ENCODE peak calls at places on chromosomes 11 and 22, in four cellular contexts. One of them, this sample, is unnamed.

GRCh38 chr11:62105611-62106245 is 18.1 kb upstream of the INCENP start:
- DNase-seq in AG04449: no peak
- DNase-seq in GM12865: no peak
- DNase-seq in lower lobe of right lung: no peak
- DNase-seq in this sample: no peak

GRCh38 chr11:18836415-18836814 is 44.8 kb upstream of the PTPN5 start:
- DNase-seq in GM12865: no peak
- DNase-seq in lower lobe of right lung: no peak
- DNase-seq in AG04449: no peak
- DNase-seq in this sample: no peak

GRCh38 chr22:21624120-21624879 is 5.5 kb downstream of the YDJC start:
- DNase-seq in AG04449: no peak
- DNase-seq in lower lobe of right lung: no peak
- DNase-seq in GM12865: no peak
- DNase-seq in this sample: peak

GRCh38 chr11:129728571-129728970 is 87.1 kb upstream of the TMEM45B start:
- DNase-seq in AG04449: no peak
- DNase-seq in GM12865: no peak
- DNase-seq in lower lobe of right lung: no peak
- DNase-seq in this sample: no peak

GRCh38 chr22:25729016-25729415 is 13.0 kb upstream of the MYO18B start:
- DNase-seq in lower lobe of right lung: no peak
- DNase-seq in GM12865: no peak
- DNase-seq in AG04449: no peak
- DNase-seq in this sample: no peak

GRCh38 chr11:105399505-105399904 is 210.4 kb upstream of the GRIA4 start:
- DNase-seq in AG04449: no peak
- DNase-seq in GM12865: no peak
- DNase-seq in lower lobe of right lung: no peak
- DNase-seq in this sample: no peak

GRCh38 chr11:86161373-86162255 is 82.9 kb upstream of the EED start:
- DNase-seq in AG04449: no peak
- DNase-seq in lower lobe of right lung: no peak
- DNase-seq in GM12865: no peak
- DNase-seq in this sample: no peak

GRCh38 chr22:28015056-28015445 is 96.0 kb upstream of the PITPNB start:
- DNase-seq in GM12865: peak
- DNase-seq in AG04449: no peak
- DNase-seq in lower lobe of right lung: peak
- DNase-seq in this sample: no peak

GRCh38 chr22:31820655-31821054 is 66.8 kb downstream of the DEPDC5 start:
- DNase-seq in AG04449: no peak
- DNase-seq in GM12865: no peak
- DNase-seq in lower lobe of right lung: no peak
- DNase-seq in this sample: no peak

GRCh38 chr22:50342651-50343540 is at the start of gene PPP6R2:
- DNase-seq in AG04449: no peak
- DNase-seq in GM12865: peak
- DNase-seq in lower lobe of right lung: peak
- DNase-seq in this sample: peak

GRCh38 chr22:17121235-17122195 is at the start of gene TMEM121B:
- DNase-seq in lower lobe of right lung: peak
- DNase-seq in GM12865: no peak
- DNase-seq in AG04449: no peak
- DNase-seq in this sample: peak

GRCh38 chr22:36726007-36726380 is 22.4 kb upstream of the CACNG2 start:
- DNase-seq in lower lobe of right lung: no peak
- DNase-seq in GM12865: no peak
- DNase-seq in AG04449: no peak
- DNase-seq in this sample: no peak

GRCh38 chr22:24706732-24707476 is 67.6 kb downstream of the PIWIL3 start:
- DNase-seq in lower lobe of right lung: no peak
- DNase-seq in AG04449: no peak
- DNase-seq in GM12865: no peak
- DNase-seq in this sample: no peak

GRCh38 chr22:25081409-25081824 is 118.2 kb upstream of the CRYBB3 start:
- DNase-seq in AG04449: no peak
- DNase-seq in lower lobe of right lung: no peak
- DNase-seq in GM12865: peak
- DNase-seq in this sample: peak

GRCh38 chr11:128624269-128625170 is 37.2 kb upstream of the ETS1 start:
- DNase-seq in GM12865: peak
- DNase-seq in lower lobe of right lung: peak
- DNase-seq in AG04449: no peak
- DNase-seq in this sample: no peak

GRCh38 chr11:9568854-9569587 is 4.4 kb upstream of the WEE1 start:
- DNase-seq in AG04449: peak
- DNase-seq in lower lobe of right lung: peak
- DNase-seq in GM12865: peak
- DNase-seq in this sample: peak

GRCh38 chr11:61587541-61587941 is 6.7 kb upstream of the SYT7 start:
- DNase-seq in AG04449: no peak
- DNase-seq in GM12865: no peak
- DNase-seq in lower lobe of right lung: peak
- DNase-seq in this sample: peak

GRCh38 chr22:39253427-39254070 is 8.8 kb upstream of the PDGFB start:
- DNase-seq in lower lobe of right lung: no peak
- DNase-seq in AG04449: peak
- DNase-seq in GM12865: peak
- DNase-seq in this sample: peak

GRCh38 chr22:22981670-22982571 is 88.4 kb upstream of the GNAZ start:
- DNase-seq in AG04449: no peak
- DNase-seq in GM12865: no peak
- DNase-seq in lower lobe of right lung: no peak
- DNase-seq in this sample: no peak

GRCh38 chr11:69958308-69958707 is 119.8 kb upstream of the ANO1 start:
- DNase-seq in lower lobe of right lung: no peak
- DNase-seq in GM12865: no peak
- DNase-seq in AG04449: peak
- DNase-seq in this sample: no peak

GRCh38 chr22:26828311-26828710 is 170.9 kb downstream of the MIAT start:
- DNase-seq in lower lobe of right lung: no peak
- DNase-seq in GM12865: peak
- DNase-seq in AG04449: no peak
- DNase-seq in this sample: no peak

GRCh38 chr11:70007796-70008195 is 70.3 kb upstream of the ANO1 start:
- DNase-seq in AG04449: no peak
- DNase-seq in lower lobe of right lung: no peak
- DNase-seq in GM12865: no peak
- DNase-seq in this sample: no peak

GRCh38 chr22:41919357-41920224 is 4.7 kb upstream of the SHISA8 start:
- DNase-seq in AG04449: no peak
- DNase-seq in lower lobe of right lung: peak
- DNase-seq in GM12865: peak
- DNase-seq in this sample: peak

GRCh38 chr11:3094223-3094824 is 37.1 kb upstream of the CARS1 start:
- DNase-seq in AG04449: no peak
- DNase-seq in GM12865: no peak
- DNase-seq in lower lobe of right lung: peak
- DNase-seq in this sample: no peak

GRCh38 chr11:70220920-70221319 is 17.8 kb downstream of the FADD start:
- DNase-seq in GM12865: no peak
- DNase-seq in AG04449: no peak
- DNase-seq in lower lobe of right lung: no peak
- DNase-seq in this sample: peak

GRCh38 chr11:75245356-75246005 is 4.9 kb downstream of the TPBGL start:
- DNase-seq in GM12865: no peak
- DNase-seq in AG04449: no peak
- DNase-seq in lower lobe of right lung: no peak
- DNase-seq in this sample: no peak

GRCh38 chr11:71564430-71564829 is 933 bp upstream of the KRTAP5-10 start:
- DNase-seq in AG04449: no peak
- DNase-seq in lower lobe of right lung: no peak
- DNase-seq in GM12865: no peak
- DNase-seq in this sample: no peak

GRCh38 chr11:71565263-71565662 is at the start of gene KRTAP5-10:
- DNase-seq in lower lobe of right lung: no peak
- DNase-seq in GM12865: no peak
- DNase-seq in AG04449: no peak
- DNase-seq in this sample: no peak

GRCh38 chr11:71562120-71562519 is 3.2 kb upstream of the KRTAP5-10 start:
- DNase-seq in AG04449: no peak
- DNase-seq in GM12865: no peak
- DNase-seq in lower lobe of right lung: no peak
- DNase-seq in this sample: peak

GRCh38 chr11:71566081-71566620 is 788 bp downstream of the KRTAP5-10 start:
- DNase-seq in lower lobe of right lung: no peak
- DNase-seq in AG04449: no peak
- DNase-seq in GM12865: no peak
- DNase-seq in this sample: no peak

DNA sequence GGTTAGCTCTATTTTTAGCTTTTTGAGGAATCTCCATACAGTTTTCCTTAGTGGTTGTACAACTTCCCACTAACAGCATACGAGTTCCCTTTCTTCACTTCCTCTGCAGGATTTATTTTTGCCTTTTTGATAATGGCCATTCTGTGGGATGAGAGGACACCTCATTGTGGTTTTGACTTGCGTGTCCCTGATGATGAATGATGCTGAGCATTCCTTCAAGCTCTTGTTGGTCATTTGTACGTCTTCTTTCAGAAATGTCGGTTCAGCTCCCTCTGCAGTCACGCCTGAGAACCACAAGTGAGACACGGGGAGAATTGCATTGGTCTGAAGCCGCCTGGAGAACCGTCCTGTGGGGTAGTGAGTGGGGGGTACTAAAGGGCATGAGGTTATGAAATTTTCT is 2.0 kb upstream of the KRTAP5-10 start:
- DNase-seq in AG04449: peak
- DNase-seq in GM12865: peak
- DNase-seq in lower lobe of right lung: no peak
- DNase-seq in this sample: peak
- TF ChIP-seq CTCF in AG04449: no peak
- TF ChIP-seq CTCF in GM12865: peak
- TF ChIP-seq CTCF in lower lobe of right lung: no peak
- TF ChIP-seq CTCF in this sample: peak

GRCh38 chr22:48098936-48099245 is 1336.4 kb downstream of the TBC1D22A start:
- DNase-seq in GM12865: no peak
- DNase-seq in lower lobe of right lung: no peak
- DNase-seq in AG04449: no peak
- DNase-seq in this sample: no peak
- H3K4me3 ChIP-seq in GM12865: peak
- H3K4me3 ChIP-seq in lower lobe of right lung: no peak
- H3K4me3 ChIP-seq in AG04449: no peak
- H3K4me3 ChIP-seq in this sample: no peak

GRCh38 chr11:123334925-123335324 is 95.1 kb upstream of the GRAMD1B start:
- DNase-seq in lower lobe of right lung: no peak
- DNase-seq in AG04449: no peak
- DNase-seq in GM12865: no peak
- DNase-seq in this sample: no peak

GRCh38 chr11:123338266-123338800 is 91.7 kb upstream of the GRAMD1B start:
- DNase-seq in lower lobe of right lung: no peak
- DNase-seq in AG04449: no peak
- DNase-seq in GM12865: peak
- DNase-seq in this sample: no peak

GRCh38 chr11:123338997-123339752 is 90.9 kb upstream of the GRAMD1B start:
- DNase-seq in AG04449: no peak
- DNase-seq in lower lobe of right lung: no peak
- DNase-seq in GM12865: no peak
- DNase-seq in this sample: no peak
- TF ChIP-seq CTCF in AG04449: no peak
- TF ChIP-seq CTCF in lower lobe of right lung: no peak
- TF ChIP-seq CTCF in GM12865: no peak
- TF ChIP-seq CTCF in this sample: no peak

DNA sequence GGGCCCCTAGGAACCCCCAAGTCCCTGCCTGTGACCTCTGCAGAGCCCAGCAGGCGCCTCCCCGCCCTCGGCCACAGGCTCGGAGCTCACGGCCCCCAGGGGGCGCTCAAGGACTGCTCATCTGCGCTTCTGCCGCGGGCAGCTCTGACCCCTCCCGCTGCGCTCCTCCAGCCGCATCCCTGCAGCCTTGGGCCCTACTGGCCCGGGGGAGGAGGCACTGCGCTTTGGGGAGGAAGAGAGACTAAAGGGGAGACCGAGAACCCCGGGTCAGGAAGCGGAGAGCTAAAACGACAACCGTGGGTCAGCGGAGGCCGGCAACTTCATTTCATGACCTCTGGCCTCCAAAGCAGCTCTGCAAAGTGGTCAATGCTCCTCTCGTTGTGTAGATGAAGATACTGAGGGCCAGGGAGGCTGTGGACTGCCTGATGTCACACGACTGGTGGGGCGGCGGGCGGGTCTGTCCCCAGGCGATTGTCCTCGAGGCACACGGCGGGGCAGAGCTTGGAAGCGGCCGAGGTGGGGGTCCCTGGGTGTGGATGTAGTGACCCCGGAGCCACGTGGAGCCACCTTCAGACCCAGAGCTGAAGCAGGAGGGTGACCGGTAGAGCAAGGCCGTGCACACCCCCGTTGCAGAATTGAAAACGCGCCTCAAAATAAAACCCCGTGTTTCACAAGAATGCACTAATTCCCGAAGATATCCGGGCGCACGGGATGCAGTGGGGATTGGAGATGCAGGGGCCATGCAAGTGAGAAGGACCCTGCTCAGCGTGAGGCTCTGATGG is 2.7 kb upstream of the KRTAP5-6 start:
- DNase-seq in AG04449: peak
- DNase-seq in GM12865: peak
- DNase-seq in lower lobe of right lung: peak
- DNase-seq in this sample: peak
- H3K4me3 ChIP-seq in AG04449: no peak
- H3K4me3 ChIP-seq in GM12865: no peak
- H3K4me3 ChIP-seq in lower lobe of right lung: peak
- H3K4me3 ChIP-seq in this sample: no peak

GRCh38 chr11:113377606-113378005 is 10.0 kb upstream of the ANKK1 start:
- DNase-seq in AG04449: no peak
- DNase-seq in GM12865: no peak
- DNase-seq in lower lobe of right lung: no peak
- DNase-seq in this sample: peak

GRCh38 chr11:113373981-113374560 is 13.5 kb upstream of the ANKK1 start:
- DNase-seq in GM12865: no peak
- DNase-seq in lower lobe of right lung: no peak
- DNase-seq in AG04449: no peak
- DNase-seq in this sample: no peak

GRCh38 chr11:113376156-113376555 is 11.4 kb upstream of the ANKK1 start:
- DNase-seq in lower lobe of right lung: no peak
- DNase-seq in AG04449: no peak
- DNase-seq in GM12865: peak
- DNase-seq in this sample: peak

GRCh38 chr11:113373306-113373705 is 14.3 kb upstream of the ANKK1 start:
- DNase-seq in GM12865: no peak
- DNase-seq in AG04449: no peak
- DNase-seq in lower lobe of right lung: no peak
- DNase-seq in this sample: peak

DNA sequence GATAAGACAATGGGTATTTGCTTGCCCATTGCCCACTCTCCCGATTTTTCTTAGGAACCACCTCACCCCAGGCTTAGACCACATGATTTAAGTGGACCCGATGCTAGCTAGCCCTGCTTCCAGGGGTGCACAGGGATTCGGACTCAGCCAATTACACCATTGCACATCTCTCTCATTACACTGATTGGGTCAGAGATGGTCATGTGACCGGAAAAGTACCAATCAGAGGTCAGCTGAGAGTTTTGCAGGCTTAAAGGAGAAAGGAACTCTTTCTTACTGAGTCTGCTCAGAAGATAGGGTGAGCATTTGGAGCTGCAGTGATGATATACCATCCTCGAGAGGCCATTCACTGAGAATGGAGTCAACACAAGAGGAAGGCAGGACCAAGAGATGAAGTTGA is 12.2 kb upstream of the ANKK1 start:
- DNase-seq in AG04449: no peak
- DNase-seq in GM12865: no peak
- DNase-seq in lower lobe of right lung: no peak
- DNase-seq in this sample: no peak
- TF ChIP-seq CTCF in AG04449: no peak
- TF ChIP-seq CTCF in GM12865: no peak
- TF ChIP-seq CTCF in lower lobe of right lung: no peak
- TF ChIP-seq CTCF in this sample: no peak

GRCh38 chr22:45200862-45201511 is 37.3 kb downstream of the NUP50 start:
- DNase-seq in lower lobe of right lung: peak
- DNase-seq in GM12865: no peak
- DNase-seq in AG04449: peak
- DNase-seq in this sample: peak
- H3K4me3 ChIP-seq in lower lobe of right lung: no peak
- H3K4me3 ChIP-seq in GM12865: no peak
- H3K4me3 ChIP-seq in AG04449: peak
- H3K4me3 ChIP-seq in this sample: no peak